ENCODE peak calls at places on chromosomes 5 and 9, in four cellular contexts. J is AG10803; A is CD8-positive, alpha-beta T cell; Q is K562. T is an unnamed sample.

GRCh38 chr9:75623462-75623861 is 267.0 kb upstream of the PCSK5 start:
- DNase-seq in J (no peak), A (no peak), Q (no peak), T (no peak)

GRCh38 chr5:72790188-72790587 is 26.3 kb upstream of the TNPO1 start:
- DNase-seq in J (peak; percentile 31), A (no peak), Q (no peak), T (no peak)

GRCh38 chr5:37882636-37883035 is 42.8 kb upstream of the GDNF start:
- DNase-seq in J (peak; percentile 17), A (no peak), Q (no peak), T (no peak)

GRCh38 chr9:110015759-110016158 is 192.2 kb downstream of the C9orf152 start:
- DNase-seq in J (peak; percentile 42), A (no peak), Q (no peak), T (no peak)

GRCh38 chr9:94920439-94920951 is 194.0 kb downstream of the AOPEP start:
- DNase-seq in J (peak; percentile 98), A (no peak), Q (no peak), T (no peak)

GRCh38 chr5:14451866-14452265 is 129.7 kb upstream of the OTULINL start:
- DNase-seq in J (no peak), A (no peak), Q (no peak), T (no peak)

GRCh38 chr9:128122809-128123175 is 4.7 kb downstream of the PTGES2 start:
- DNase-seq in J (no peak), A (no peak), Q (no peak), T (no peak)

GRCh38 chr5:157761690-157762611 is 18.4 kb downstream of the LSM11 start:
- DNase-seq in J (peak; percentile 73), A (no peak), Q (peak; percentile 60), T (peak; percentile 42)

DNA sequence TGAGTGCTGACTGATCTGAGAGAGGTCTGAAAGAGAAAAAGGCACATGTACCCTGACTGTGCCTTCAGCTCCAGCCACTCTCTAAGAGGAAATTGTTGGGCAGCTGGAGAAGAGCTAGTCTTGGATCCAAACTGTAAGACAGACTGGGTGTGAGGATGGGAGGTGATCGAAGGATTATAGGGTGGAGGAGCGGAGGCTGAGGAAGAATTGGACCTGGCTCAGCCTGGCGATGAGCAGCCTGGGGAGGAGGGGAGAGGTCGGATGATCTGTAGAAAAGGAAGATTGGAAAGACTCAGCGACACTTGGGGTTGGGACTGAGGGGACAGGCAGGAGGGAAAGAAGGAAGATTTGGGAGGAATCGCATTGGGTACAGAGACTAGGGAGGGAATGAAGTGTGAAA is 98.6 kb upstream of the SLC25A48 start:
- DNase-seq in J (no peak), A (no peak), Q (no peak), T (no peak)
- TF ChIP-seq CTCF in J (no peak), A (no peak), Q (no peak), T (no peak)

DNA sequence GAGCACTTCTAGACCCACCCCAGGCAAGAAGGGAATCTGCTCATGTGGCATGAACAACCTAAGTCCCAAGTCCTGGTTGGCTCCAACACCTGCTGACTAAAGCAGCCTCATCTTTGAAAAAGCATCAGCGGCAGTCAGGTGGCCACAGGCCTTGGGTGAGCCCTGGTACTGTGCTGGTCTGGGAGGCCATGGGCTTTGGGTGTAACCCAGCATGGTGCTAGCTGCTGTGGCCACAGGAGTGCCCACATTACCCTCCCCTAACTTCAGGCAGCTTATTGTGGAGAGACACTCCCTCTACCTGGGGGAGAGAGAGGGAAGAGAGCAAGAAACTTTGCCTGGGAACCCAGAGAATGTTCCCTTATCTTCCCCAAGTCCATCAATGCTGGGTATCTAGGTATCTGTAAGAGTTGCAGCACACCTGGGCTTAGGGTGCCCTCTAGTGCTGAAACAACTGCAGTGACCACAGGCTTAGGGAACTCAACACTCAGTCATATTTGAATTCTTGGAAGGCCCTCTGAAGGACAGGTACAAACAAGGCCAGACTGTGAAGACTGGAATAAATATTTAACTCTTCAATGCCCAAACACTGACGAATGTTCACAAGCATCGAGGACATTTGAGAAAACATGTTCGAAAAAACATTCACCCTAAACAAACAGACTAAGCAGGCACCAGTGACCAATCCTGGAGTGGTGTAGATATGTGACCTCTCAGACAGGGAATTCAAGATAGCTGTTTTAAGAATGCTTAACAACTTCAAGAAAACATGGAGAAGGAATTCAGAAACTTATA is 69.9 kb upstream of the OR2K2 start:
- DNase-seq in J (peak; percentile 10), A (no peak), Q (peak; percentile 21), T (no peak)
- TF ChIP-seq CTCF in J (peak; percentile 40), A (no peak), Q (peak; percentile 40), T (peak; percentile 27)

DNA sequence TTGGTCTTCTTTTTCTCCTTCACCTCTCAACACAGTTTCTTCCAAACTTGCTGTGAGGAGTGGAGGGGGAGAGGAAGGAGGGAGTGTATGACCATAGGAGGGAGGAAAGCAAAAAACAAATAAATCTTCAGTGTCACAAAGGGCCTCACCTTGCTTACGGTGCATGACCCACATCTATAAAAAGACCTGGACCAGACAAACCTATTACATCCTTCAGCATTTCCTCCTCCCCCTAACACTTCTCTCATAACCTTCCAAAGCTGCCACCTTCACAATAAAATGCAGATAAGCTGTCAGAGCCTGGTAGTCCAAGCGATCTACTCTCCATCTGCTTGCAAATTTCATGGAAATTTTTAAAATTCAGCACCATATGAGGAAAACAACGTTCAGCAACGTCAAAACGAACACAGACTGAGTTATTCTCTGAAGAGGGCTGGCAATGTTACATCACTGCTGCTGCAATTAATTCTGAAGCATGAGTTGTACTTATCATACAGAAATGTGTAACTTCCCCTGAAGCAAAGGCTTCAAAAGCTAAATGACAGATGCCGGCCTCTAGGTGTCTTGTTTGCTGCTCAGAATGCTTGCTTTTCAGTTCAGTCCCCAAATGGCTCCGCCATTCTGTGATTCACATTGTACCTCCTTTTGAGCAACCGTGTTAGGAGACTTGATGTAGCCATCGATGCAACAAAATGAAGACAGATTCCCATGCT is 62.9 kb downstream of the EFNA5 start:
- DNase-seq in J (no peak), A (no peak), Q (no peak), T (no peak)
- TF ChIP-seq CTCF in J (no peak), A (no peak), Q (no peak), T (no peak)

DNA sequence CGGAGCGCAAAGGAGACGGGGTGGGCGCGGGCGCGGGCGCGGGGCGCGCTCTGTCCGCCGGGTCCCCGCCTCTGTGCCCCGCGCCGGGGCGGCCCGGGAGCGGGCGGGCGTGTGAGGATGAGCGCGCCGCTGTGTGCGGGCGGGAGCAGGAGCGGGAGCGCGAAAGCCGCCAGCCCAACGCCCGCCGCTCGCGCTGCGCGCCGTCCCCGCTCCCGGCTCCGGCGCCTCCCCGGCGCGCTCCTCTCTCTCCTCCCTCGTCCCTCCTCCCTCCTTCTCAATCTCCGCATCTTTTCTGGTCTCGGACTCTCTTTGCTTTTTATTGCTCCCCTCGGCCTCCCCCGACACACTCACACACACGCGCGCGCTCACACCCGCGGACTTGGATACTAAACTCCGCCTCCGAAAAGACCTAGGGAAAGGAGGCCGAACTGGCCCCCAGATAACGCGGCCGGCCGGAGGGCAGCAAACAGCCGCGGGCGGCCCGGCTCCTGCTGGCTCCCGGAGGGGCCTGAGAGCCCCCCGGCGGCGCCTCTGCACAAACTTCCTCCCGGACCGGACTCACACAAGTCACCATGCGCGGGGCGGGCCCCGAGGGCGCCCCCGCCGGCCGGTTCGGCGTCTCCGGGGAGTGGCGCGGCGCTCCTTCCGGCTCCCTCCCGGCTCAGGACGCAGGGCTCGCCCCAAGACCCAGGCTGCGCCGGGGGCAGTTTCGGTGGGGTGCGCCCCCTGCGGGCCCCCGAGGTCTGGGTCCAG is at the start of gene FIBCD1:
- DNase-seq in J (peak; percentile 42), A (no peak), Q (no peak), T (no peak)
- TF ChIP-seq CTCF in J (peak; percentile 12), A (no peak), Q (no peak), T (no peak)

GRCh38 chr9:77764894-77765780 is 117.0 kb upstream of the GNA14 start:
- DNase-seq in J (peak; percentile 77), A (no peak), Q (no peak), T (no peak)
- TF ChIP-seq CTCF in J (peak; percentile 79), A (no peak), Q (peak; percentile 30), T (peak; percentile 34)

T was measured in D721Med.